ENCODE peak calls at places on chromosomes 3 and 15, in five cellular contexts. One of them, this sample, is unnamed. For H3K4me1, the result is how much of the 10 kb centered on the place peaks cover.

GRCh38 chr15:101115318-101115886 is 136.4 kb downstream of the CHSY1 start:
- DNase-seq in A549: no peak
- DNase-seq in HepG2: no peak
- DNase-seq in K562: no peak
- DNase-seq in GM12878: no peak
- DNase-seq in this sample: no peak

GRCh38 chr3:146581080-146581601 is 24.0 kb downstream of the PLSCR5 start:
- DNase-seq in A549: no peak
- DNase-seq in HepG2: peak
- DNase-seq in K562: no peak
- DNase-seq in GM12878: no peak
- DNase-seq in this sample: no peak

GRCh38 chr15:50256188-50257041 is 9.1 kb downstream of the HDC start:
- DNase-seq in A549: no peak
- DNase-seq in HepG2: no peak
- DNase-seq in K562: no peak
- DNase-seq in GM12878: no peak
- DNase-seq in this sample: no peak

GRCh38 chr15:96170616-96171270 is 159.8 kb upstream of the NR2F2 start:
- DNase-seq in A549: no peak
- DNase-seq in HepG2: peak
- DNase-seq in K562: no peak
- DNase-seq in GM12878: no peak
- DNase-seq in this sample: no peak

GRCh38 chr3:82743196-82743595 is 981.8 kb upstream of the GBE1 start:
- DNase-seq in A549: no peak
- DNase-seq in HepG2: no peak
- DNase-seq in K562: no peak
- DNase-seq in GM12878: no peak
- DNase-seq in this sample: no peak

GRCh38 chr15:77518458-77518857 is 97.8 kb downstream of the HMG20A start:
- DNase-seq in A549: no peak
- DNase-seq in HepG2: no peak
- DNase-seq in K562: no peak
- DNase-seq in GM12878: no peak
- DNase-seq in this sample: no peak

GRCh38 chr3:3699816-3700633 is 99.2 kb upstream of the LRRN1 start:
- DNase-seq in A549: no peak
- DNase-seq in HepG2: no peak
- DNase-seq in K562: no peak
- DNase-seq in GM12878: no peak
- DNase-seq in this sample: no peak

GRCh38 chr15:101320501-101321052 is 25.5 kb upstream of the SNRPA1 start:
- DNase-seq in A549: no peak
- DNase-seq in HepG2: no peak
- DNase-seq in K562: no peak
- DNase-seq in GM12878: no peak
- DNase-seq in this sample: peak

GRCh38 chr3:128709038-128709437 is 16.9 kb upstream of the RAB7A start:
- DNase-seq in A549: no peak
- DNase-seq in HepG2: no peak
- DNase-seq in K562: no peak
- DNase-seq in GM12878: no peak
- DNase-seq in this sample: no peak

GRCh38 chr3:126018995-126019394 is 50.0 kb downstream of the ROPN1B start:
- DNase-seq in A549: no peak
- DNase-seq in HepG2: no peak
- DNase-seq in K562: no peak
- DNase-seq in GM12878: no peak
- DNase-seq in this sample: no peak

GRCh38 chr3:126895178-126896066 is 87.5 kb upstream of the PLXNA1 start:
- DNase-seq in A549: peak
- DNase-seq in HepG2: no peak
- DNase-seq in K562: no peak
- DNase-seq in GM12878: no peak
- DNase-seq in this sample: no peak

GRCh38 chr3:17946619-17947018 is 204.2 kb upstream of the TBC1D5 start:
- DNase-seq in A549: no peak
- DNase-seq in HepG2: no peak
- DNase-seq in K562: no peak
- DNase-seq in GM12878: no peak
- DNase-seq in this sample: no peak

GRCh38 chr3:138328341-138328740 is 1.3 kb downstream of the NME9 start:
- DNase-seq in A549: no peak
- DNase-seq in HepG2: no peak
- DNase-seq in K562: peak
- DNase-seq in GM12878: no peak
- DNase-seq in this sample: peak

GRCh38 chr3:106305127-106305526 is 436.3 kb upstream of the CBLB start:
- DNase-seq in A549: no peak
- DNase-seq in HepG2: no peak
- DNase-seq in K562: no peak
- DNase-seq in GM12878: no peak
- DNase-seq in this sample: no peak

GRCh38 chr3:193605876-193606275 is 12.9 kb downstream of the OPA1 start:
- DNase-seq in A549: peak
- DNase-seq in HepG2: peak
- DNase-seq in K562: peak
- DNase-seq in GM12878: no peak
- DNase-seq in this sample: peak

GRCh38 chr3:152638707-152639450 is 196.1 kb upstream of the P2RY1 start:
- DNase-seq in A549: no peak
- DNase-seq in HepG2: no peak
- DNase-seq in K562: no peak
- DNase-seq in GM12878: no peak
- DNase-seq in this sample: no peak

GRCh38 chr3:115245437-115245836 is 98.3 kb upstream of the ZBTB20 start:
- DNase-seq in A549: peak
- DNase-seq in HepG2: no peak
- DNase-seq in K562: no peak
- DNase-seq in GM12878: no peak
- DNase-seq in this sample: no peak

GRCh38 chr3:101351834-101352233 is 31.5 kb upstream of the IMPG2 start:
- DNase-seq in A549: no peak
- DNase-seq in HepG2: no peak
- DNase-seq in K562: no peak
- DNase-seq in GM12878: no peak
- DNase-seq in this sample: no peak

GRCh38 chr15:95932676-95933075 is 397.8 kb upstream of the NR2F2 start:
- DNase-seq in A549: no peak
- DNase-seq in HepG2: no peak
- DNase-seq in K562: no peak
- DNase-seq in GM12878: no peak
- DNase-seq in this sample: no peak

GRCh38 chr3:119579366-119580147 is at the start of gene ADPRH:
- DNase-seq in A549: peak
- DNase-seq in HepG2: no peak
- DNase-seq in K562: peak
- DNase-seq in GM12878: no peak
- DNase-seq in this sample: peak

GRCh38 chr3:184914628-184915027 is 102.7 kb downstream of the VPS8 start:
- DNase-seq in A549: no peak
- DNase-seq in HepG2: no peak
- DNase-seq in K562: no peak
- DNase-seq in GM12878: no peak
- DNase-seq in this sample: no peak

GRCh38 chr3:58271901-58272501 is 34.0 kb upstream of the RPP14 start:
- DNase-seq in A549: peak
- DNase-seq in HepG2: no peak
- DNase-seq in K562: no peak
- DNase-seq in GM12878: no peak
- DNase-seq in this sample: no peak

GRCh38 chr3:141561426-141562034 is 74.7 kb downstream of the RASA2 start:
- DNase-seq in A549: no peak
- DNase-seq in HepG2: peak
- DNase-seq in K562: peak
- DNase-seq in GM12878: no peak
- DNase-seq in this sample: peak

GRCh38 chr3:3127432-3128010 is 781 bp downstream of the TRNT1 start:
- DNase-seq in A549: peak
- DNase-seq in HepG2: peak
- DNase-seq in K562: peak
- DNase-seq in GM12878: no peak
- DNase-seq in this sample: peak

GRCh38 chr3:187263270-187263669 is 28.3 kb downstream of the MASP1 start:
- DNase-seq in A549: no peak
- DNase-seq in HepG2: no peak
- DNase-seq in K562: no peak
- DNase-seq in GM12878: no peak
- DNase-seq in this sample: no peak

GRCh38 chr3:57691411-57692133 is 1.3 kb downstream of the DENND6A start:
- DNase-seq in A549: no peak
- DNase-seq in HepG2: no peak
- DNase-seq in K562: no peak
- DNase-seq in GM12878: no peak
- DNase-seq in this sample: peak

GRCh38 chr3:50319872-50320625 is 2.5 kb downstream of the HYAL2 start:
- DNase-seq in A549: no peak
- DNase-seq in HepG2: no peak
- DNase-seq in K562: no peak
- DNase-seq in GM12878: no peak
- DNase-seq in this sample: no peak

GRCh38 chr3:168881804-168882203 is 781.7 kb downstream of the MECOM start:
- DNase-seq in A549: no peak
- DNase-seq in HepG2: no peak
- DNase-seq in K562: no peak
- DNase-seq in GM12878: no peak
- DNase-seq in this sample: no peak

GRCh38 chr15:68277131-68277604 is 377 bp upstream of the FEM1B start:
- DNase-seq in A549: peak
- DNase-seq in HepG2: no peak
- DNase-seq in K562: no peak
- DNase-seq in GM12878: no peak
- DNase-seq in this sample: peak

GRCh38 chr15:60379466-60380274 is 18.1 kb downstream of the ANXA2 start:
- DNase-seq in A549: no peak
- DNase-seq in HepG2: peak
- DNase-seq in K562: no peak
- DNase-seq in GM12878: no peak
- DNase-seq in this sample: peak

GRCh38 chr3:60812544-60812943 is 438.7 kb downstream of the FHIT start:
- DNase-seq in A549: no peak
- DNase-seq in HepG2: no peak
- DNase-seq in K562: no peak
- DNase-seq in GM12878: no peak
- DNase-seq in this sample: no peak

GRCh38 chr3:37466660-37467359 is 292.4 kb upstream of the LRRFIP2 start:
- DNase-seq in A549: no peak
- DNase-seq in HepG2: no peak
- DNase-seq in K562: no peak
- DNase-seq in GM12878: no peak
- DNase-seq in this sample: no peak

GRCh38 chr15:52527898-52528464 is 699 bp downstream of the MYO5A start:
- DNase-seq in A549: peak
- DNase-seq in HepG2: no peak
- DNase-seq in K562: no peak
- DNase-seq in GM12878: no peak
- DNase-seq in this sample: peak

GRCh38 chr3:194577985-194578905 is 55.0 kb downstream of the TMEM44 start:
- DNase-seq in A549: peak
- DNase-seq in HepG2: peak
- DNase-seq in K562: peak
- DNase-seq in GM12878: no peak
- DNase-seq in this sample: no peak

GRCh38 chr15:41207687-41208448 is 22.7 kb downstream of the EXD1 start:
- DNase-seq in A549: no peak
- DNase-seq in HepG2: no peak
- DNase-seq in K562: no peak
- DNase-seq in GM12878: no peak
- DNase-seq in this sample: no peak

GRCh38 chr15:29132786-29133185 is 136.8 kb downstream of the NSMCE3 start:
- DNase-seq in A549: no peak
- DNase-seq in HepG2: no peak
- DNase-seq in K562: no peak
- DNase-seq in GM12878: no peak
- DNase-seq in this sample: no peak

GRCh38 chr3:61637088-61638051 is 76.0 kb downstream of the PTPRG start:
- DNase-seq in A549: no peak
- DNase-seq in HepG2: no peak
- DNase-seq in K562: no peak
- DNase-seq in GM12878: peak
- DNase-seq in this sample: no peak

GRCh38 chr3:124779116-124779515 is 48.9 kb downstream of the UMPS start:
- DNase-seq in A549: no peak
- DNase-seq in HepG2: no peak
- DNase-seq in K562: no peak
- DNase-seq in GM12878: no peak
- DNase-seq in this sample: no peak
- H3K4me1 ChIP-seq in A549: half or more
- H3K4me1 ChIP-seq in HepG2: under half
- H3K4me1 ChIP-seq in K562: under half
- H3K4me1 ChIP-seq in GM12878: under half
- H3K4me1 ChIP-seq in this sample: under half

DNA sequence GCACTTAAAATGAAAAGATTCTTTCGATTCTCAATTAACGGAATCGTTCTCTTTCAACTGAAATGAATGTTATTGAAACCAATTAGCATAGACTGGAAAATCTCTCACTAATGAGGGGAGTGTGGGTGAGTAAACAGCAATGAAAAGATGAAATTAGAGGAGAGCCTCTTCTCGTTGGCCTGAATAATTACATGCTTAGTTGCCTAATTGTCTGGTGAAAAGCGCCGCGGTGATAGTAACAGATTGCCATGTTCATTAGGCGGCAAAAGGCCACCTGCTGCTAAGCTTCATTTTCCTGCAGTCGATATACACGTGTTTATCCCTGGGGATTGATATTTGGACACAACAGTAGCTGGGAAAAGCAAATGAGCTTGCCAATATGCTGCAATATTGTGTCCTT is 185.4 kb downstream of the SHOX2 start:
- DNase-seq in A549: no peak
- DNase-seq in HepG2: no peak
- DNase-seq in K562: no peak
- DNase-seq in GM12878: no peak
- DNase-seq in this sample: no peak
- TF ChIP-seq JUNB in A549: no peak
- TF ChIP-seq JUNB in HepG2: no peak
- TF ChIP-seq JUNB in K562: no peak
- TF ChIP-seq JUNB in GM12878: no peak
- TF ChIP-seq JUNB in this sample: no peak

DNA sequence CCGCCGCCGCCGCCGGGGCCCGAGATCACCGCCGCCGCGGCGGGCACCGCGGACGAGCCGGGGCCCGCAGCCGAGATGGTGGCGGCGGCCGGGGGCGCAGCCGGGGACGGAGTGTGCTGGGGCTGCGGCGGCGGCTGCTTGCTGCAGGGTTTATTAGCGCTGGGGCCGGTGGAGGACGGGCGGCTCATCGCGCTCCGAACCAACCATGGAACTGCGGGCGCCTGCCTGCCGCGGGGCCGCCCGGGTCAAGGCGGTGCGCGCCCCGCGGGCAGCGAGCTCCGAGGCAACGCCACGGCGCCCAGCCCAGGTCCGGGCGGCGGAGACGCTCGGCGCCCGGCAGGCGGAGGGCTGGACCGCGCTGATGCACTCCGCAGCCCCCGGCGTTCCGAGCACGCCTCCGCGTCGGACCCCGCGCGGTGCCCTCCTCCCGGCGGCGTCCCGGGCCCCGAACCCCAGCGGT is 277 bp downstream of the SIAH2 start:
- DNase-seq in A549: no peak
- DNase-seq in HepG2: no peak
- DNase-seq in K562: no peak
- DNase-seq in GM12878: no peak
- DNase-seq in this sample: no peak
- H3K4me1 ChIP-seq in A549: under half
- H3K4me1 ChIP-seq in HepG2: half or more
- H3K4me1 ChIP-seq in K562: under half
- H3K4me1 ChIP-seq in GM12878: under half
- H3K4me1 ChIP-seq in this sample: under half

GRCh38 chr3:9111349-9112265 is 137.8 kb downstream of the SRGAP3 start:
- DNase-seq in A549: no peak
- DNase-seq in HepG2: no peak
- DNase-seq in K562: peak
- DNase-seq in GM12878: no peak
- DNase-seq in this sample: peak
- TF ChIP-seq JUNB in A549: no peak
- TF ChIP-seq JUNB in HepG2: no peak
- TF ChIP-seq JUNB in K562: no peak
- TF ChIP-seq JUNB in GM12878: no peak
- TF ChIP-seq JUNB in this sample: no peak

This sample was measured in GM23338.